ENCODE peak calls at places on chromosomes 7 and 10, in eight cellular contexts. One of them, this sample, is unnamed.

GRCh38 chr10:31031205-31031665 is 430 bp downstream of the ZNF438 start:
- DNase-seq in A549: no peak
- DNase-seq in HCT116: no peak
- DNase-seq in stomach: peak; percentile 87
- DNase-seq in tibial nerve: no peak
- DNase-seq in IMR-90: no peak
- DNase-seq in right lobe of liver: no peak
- DNase-seq in uterus: no peak
- DNase-seq in this sample: no peak

GRCh38 chr7:8378349-8379019 is 54.9 kb upstream of the NXPH1 start:
- DNase-seq in A549: no peak
- DNase-seq in uterus: no peak
- DNase-seq in HCT116: no peak
- DNase-seq in stomach: no peak
- DNase-seq in right lobe of liver: no peak
- DNase-seq in tibial nerve: no peak
- DNase-seq in IMR-90: no peak
- DNase-seq in this sample: no peak

GRCh38 chr7:69903410-69903809 is 305.1 kb downstream of the AUTS2 start:
- DNase-seq in uterus: no peak
- DNase-seq in right lobe of liver: no peak
- DNase-seq in tibial nerve: no peak
- DNase-seq in IMR-90: no peak
- DNase-seq in stomach: no peak
- DNase-seq in HCT116: no peak
- DNase-seq in A549: no peak
- DNase-seq in this sample: no peak

GRCh38 chr10:74925716-74926115 is 99.3 kb downstream of the KAT6B start:
- DNase-seq in right lobe of liver: no peak
- DNase-seq in A549: no peak
- DNase-seq in IMR-90: no peak
- DNase-seq in stomach: no peak
- DNase-seq in HCT116: no peak
- DNase-seq in uterus: no peak
- DNase-seq in tibial nerve: no peak
- DNase-seq in this sample: no peak

GRCh38 chr10:19756919-19757318 is 59.3 kb upstream of the PLXDC2 start:
- DNase-seq in stomach: no peak
- DNase-seq in right lobe of liver: no peak
- DNase-seq in HCT116: no peak
- DNase-seq in tibial nerve: no peak
- DNase-seq in A549: no peak
- DNase-seq in IMR-90: no peak
- DNase-seq in uterus: no peak
- DNase-seq in this sample: no peak

GRCh38 chr10:6918305-6918704 is 338.2 kb upstream of the PRKCQ start:
- DNase-seq in HCT116: no peak
- DNase-seq in A549: peak; percentile 30
- DNase-seq in uterus: peak; percentile 25
- DNase-seq in right lobe of liver: no peak
- DNase-seq in stomach: peak; percentile 52
- DNase-seq in IMR-90: no peak
- DNase-seq in tibial nerve: no peak
- DNase-seq in this sample: no peak

GRCh38 chr7:105387621-105388372 is 924 bp downstream of the SRPK2 start:
- DNase-seq in stomach: peak; percentile 63
- DNase-seq in tibial nerve: peak; percentile 19
- DNase-seq in IMR-90: peak; percentile 28
- DNase-seq in A549: peak; percentile 55
- DNase-seq in right lobe of liver: peak; percentile 66
- DNase-seq in HCT116: no peak
- DNase-seq in uterus: peak; percentile 53
- DNase-seq in this sample: no peak

GRCh38 chr10:107081644-107082043 is 82.9 kb downstream of the SORCS1 start:
- DNase-seq in IMR-90: no peak
- DNase-seq in uterus: no peak
- DNase-seq in stomach: no peak
- DNase-seq in A549: no peak
- DNase-seq in tibial nerve: no peak
- DNase-seq in right lobe of liver: no peak
- DNase-seq in HCT116: no peak
- DNase-seq in this sample: no peak

GRCh38 chr7:20218261-20218660 is 1.1 kb upstream of the MACC1 start:
- DNase-seq in A549: no peak
- DNase-seq in stomach: no peak
- DNase-seq in uterus: no peak
- DNase-seq in IMR-90: no peak
- DNase-seq in HCT116: no peak
- DNase-seq in right lobe of liver: no peak
- DNase-seq in tibial nerve: no peak
- DNase-seq in this sample: no peak

GRCh38 chr10:91162050-91162494 is 58.4 kb upstream of the PCGF5 start:
- DNase-seq in stomach: no peak
- DNase-seq in A549: peak; percentile 28
- DNase-seq in tibial nerve: no peak
- DNase-seq in right lobe of liver: no peak
- DNase-seq in IMR-90: peak; percentile 46
- DNase-seq in uterus: no peak
- DNase-seq in HCT116: no peak
- DNase-seq in this sample: no peak

GRCh38 chr7:99460651-99461050 is 5.3 kb downstream of the ATP5MF start:
- DNase-seq in HCT116: no peak
- DNase-seq in IMR-90: no peak
- DNase-seq in uterus: no peak
- DNase-seq in right lobe of liver: no peak
- DNase-seq in stomach: no peak
- DNase-seq in A549: no peak
- DNase-seq in tibial nerve: no peak
- DNase-seq in this sample: no peak
- TF ChIP-seq POLR2A in HCT116: no peak
- TF ChIP-seq POLR2A in IMR-90: no peak
- TF ChIP-seq POLR2A in uterus: no peak
- TF ChIP-seq POLR2A in right lobe of liver: no peak
- TF ChIP-seq POLR2A in stomach: no peak
- TF ChIP-seq POLR2A in A549: no peak
- TF ChIP-seq POLR2A in tibial nerve: no peak
- TF ChIP-seq POLR2A in this sample: no peak

DNA sequence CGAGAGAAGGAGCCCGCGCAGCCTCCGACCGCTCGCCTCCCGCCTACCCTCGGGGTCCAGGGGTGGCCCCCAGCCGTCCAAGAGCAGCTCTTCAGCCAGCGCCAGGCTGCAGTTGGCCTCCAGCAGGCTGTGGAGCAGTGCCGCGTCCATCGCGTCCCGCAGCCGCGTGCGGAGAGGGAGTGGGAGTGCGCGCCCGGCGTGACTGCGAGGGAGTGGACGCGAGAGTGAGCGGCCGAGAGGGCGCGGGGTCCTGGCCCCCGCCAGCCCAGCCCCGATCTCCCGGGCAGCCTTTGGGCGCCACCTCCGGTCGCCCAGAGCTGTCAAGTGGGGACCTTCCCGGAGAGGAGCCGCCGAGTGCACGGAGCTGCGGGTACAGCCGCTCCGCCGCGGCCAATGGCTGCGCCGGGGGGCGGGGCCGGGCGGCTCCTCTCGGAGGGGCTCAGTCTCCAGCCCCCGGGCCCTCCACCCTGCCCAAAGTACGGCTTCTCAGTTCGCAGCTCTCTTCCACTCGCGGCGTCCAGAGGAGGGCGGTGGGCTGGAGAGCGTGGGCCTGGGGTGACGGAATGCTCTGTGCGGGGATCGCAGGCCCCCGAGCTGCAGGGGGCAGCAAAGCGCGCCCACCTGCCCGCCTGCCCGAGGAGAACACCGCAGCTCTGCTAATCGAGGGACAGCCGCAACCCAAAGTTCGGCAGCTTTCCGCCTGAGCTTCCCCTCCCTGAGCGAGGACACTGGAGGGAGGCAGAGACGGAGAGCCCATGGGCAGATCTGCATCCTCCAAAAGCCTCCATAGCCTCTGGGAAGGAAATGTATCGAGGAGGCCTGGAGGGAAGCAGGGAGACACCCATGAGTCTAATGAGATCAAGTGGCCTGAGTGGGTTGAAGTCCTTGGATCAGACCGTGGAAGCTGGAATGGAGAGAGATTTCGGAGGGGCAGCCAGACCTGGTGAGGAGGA is at the start of gene CRHR2:
- DNase-seq in HCT116: no peak
- DNase-seq in stomach: no peak
- DNase-seq in tibial nerve: no peak
- DNase-seq in A549: no peak
- DNase-seq in right lobe of liver: no peak
- DNase-seq in IMR-90: no peak
- DNase-seq in uterus: no peak
- DNase-seq in this sample: no peak
- H3K4me3 ChIP-seq in HCT116: no peak within 1 kb of the TSS
- H3K4me3 ChIP-seq in stomach: peak within 1 kb of the TSS; percentile 47
- H3K4me3 ChIP-seq in tibial nerve: peak within 1 kb of the TSS; percentile 46
- H3K4me3 ChIP-seq in A549: peak within 1 kb of the TSS; percentile 55
- H3K4me3 ChIP-seq in right lobe of liver: peak within 1 kb of the TSS; percentile 8
- H3K4me3 ChIP-seq in IMR-90: no peak within 1 kb of the TSS
- H3K4me3 ChIP-seq in uterus: peak within 1 kb of the TSS; percentile 19
- H3K4me3 ChIP-seq in this sample: peak within 1 kb of the TSS; percentile 39

GRCh38 chr7:130273863-130274262 is 7.2 kb downstream of the CPA2 start:
- DNase-seq in IMR-90: peak; percentile 68
- DNase-seq in uterus: peak; percentile 39
- DNase-seq in right lobe of liver: no peak
- DNase-seq in stomach: no peak
- DNase-seq in tibial nerve: no peak
- DNase-seq in HCT116: no peak
- DNase-seq in A549: no peak
- DNase-seq in this sample: peak; percentile 75

GRCh38 chr7:130274983-130275649 is 8.5 kb downstream of the CPA2 start:
- DNase-seq in IMR-90: no peak
- DNase-seq in HCT116: no peak
- DNase-seq in uterus: no peak
- DNase-seq in tibial nerve: no peak
- DNase-seq in right lobe of liver: no peak
- DNase-seq in A549: no peak
- DNase-seq in stomach: no peak
- DNase-seq in this sample: no peak

GRCh38 chr7:130272456-130273080 is 5.9 kb downstream of the CPA2 start:
- DNase-seq in A549: no peak
- DNase-seq in tibial nerve: no peak
- DNase-seq in IMR-90: no peak
- DNase-seq in stomach: no peak
- DNase-seq in right lobe of liver: no peak
- DNase-seq in uterus: no peak
- DNase-seq in HCT116: no peak
- DNase-seq in this sample: peak; percentile 74

GRCh38 chr7:130270947-130271790 is 4.5 kb downstream of the CPA2 start:
- DNase-seq in right lobe of liver: no peak
- DNase-seq in stomach: no peak
- DNase-seq in A549: no peak
- DNase-seq in IMR-90: no peak
- DNase-seq in uterus: no peak
- DNase-seq in tibial nerve: no peak
- DNase-seq in HCT116: no peak
- DNase-seq in this sample: peak; percentile 65

DNA sequence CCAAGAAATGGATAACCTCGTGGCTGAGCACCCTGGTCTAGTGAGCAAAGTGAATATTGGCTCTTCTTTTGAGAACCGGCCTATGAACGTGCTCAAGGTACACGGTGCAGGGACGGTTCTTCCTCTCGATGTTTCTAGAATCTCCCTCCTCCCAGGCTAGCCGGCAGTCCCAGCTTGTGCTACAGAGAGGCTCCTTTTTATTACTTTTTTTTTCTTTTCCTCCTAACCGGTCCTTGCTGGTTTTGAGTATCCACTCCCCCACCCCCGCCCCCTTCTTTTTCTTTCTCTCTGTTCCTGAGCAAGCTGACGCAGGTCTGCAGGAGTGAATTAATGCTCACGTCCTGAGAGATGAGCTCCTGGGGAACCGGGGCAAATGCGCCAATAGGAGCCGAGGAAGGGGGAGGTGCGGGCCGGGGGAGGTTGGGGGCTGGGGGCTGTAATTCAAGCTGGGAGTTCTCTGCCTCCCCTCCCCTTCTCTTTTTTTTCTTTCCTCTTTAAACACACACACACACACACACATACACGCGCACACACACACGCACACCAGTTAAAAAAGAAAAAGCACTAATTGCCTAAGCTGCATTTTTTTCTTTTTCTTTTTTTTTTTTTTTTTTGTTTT is 6.5 kb downstream of the CPA2 start:
- DNase-seq in right lobe of liver: no peak
- DNase-seq in HCT116: no peak
- DNase-seq in A549: no peak
- DNase-seq in IMR-90: peak; percentile 48
- DNase-seq in tibial nerve: no peak
- DNase-seq in uterus: peak; percentile 33
- DNase-seq in stomach: no peak
- DNase-seq in this sample: no peak
- H3K4me1 ChIP-seq in right lobe of liver: no peaks in the 10 kb centered on the region
- H3K4me1 ChIP-seq in HCT116: no peaks in the 10 kb centered on the region
- H3K4me1 ChIP-seq in A549: no peaks in the 10 kb centered on the region
- H3K4me1 ChIP-seq in IMR-90: peaks cover 13% of the 10 kb centered on the region
- H3K4me1 ChIP-seq in tibial nerve: peaks cover 43% of the 10 kb centered on the region
- H3K4me1 ChIP-seq in uterus: no peaks in the 10 kb centered on the region
- H3K4me1 ChIP-seq in stomach: peaks cover 7% of the 10 kb centered on the region
- H3K4me1 ChIP-seq in this sample: peaks cover 20% of the 10 kb centered on the region

DNA sequence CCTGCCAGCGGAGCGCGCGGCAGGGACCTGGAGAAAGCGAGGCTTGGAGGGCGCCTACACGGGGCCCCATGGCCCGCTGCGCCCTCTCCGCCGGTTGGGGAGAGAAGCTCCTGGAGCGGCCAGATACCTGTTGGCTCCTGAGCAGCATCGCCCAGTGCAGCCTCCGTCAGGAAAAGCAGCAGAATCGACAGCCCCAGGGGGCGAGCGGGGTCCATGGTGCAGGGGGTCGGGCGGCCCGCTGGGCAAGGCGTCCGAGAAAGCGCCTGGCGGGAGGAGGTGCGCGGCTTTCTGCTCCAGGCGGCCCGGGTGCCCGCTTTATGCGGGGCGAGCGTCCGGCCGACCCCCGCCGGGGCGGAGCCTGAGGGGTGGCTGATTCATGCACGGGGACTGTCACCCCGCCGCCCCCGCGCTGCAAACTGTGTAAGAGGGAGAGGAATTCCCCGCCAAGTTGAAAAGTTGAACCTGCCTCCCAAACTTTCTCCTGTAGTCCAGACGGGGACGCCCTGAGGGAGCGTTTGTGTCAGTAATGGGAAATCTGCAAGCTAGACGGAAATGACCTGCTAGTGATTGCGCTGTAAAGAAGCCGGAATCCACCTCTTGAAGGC is at the start of gene TFPI2:
- DNase-seq in HCT116: no peak
- DNase-seq in uterus: peak; percentile 64
- DNase-seq in right lobe of liver: peak; percentile 60
- DNase-seq in IMR-90: peak; percentile 83
- DNase-seq in A549: peak; percentile 94
- DNase-seq in tibial nerve: no peak
- DNase-seq in stomach: no peak
- DNase-seq in this sample: no peak
- TF ChIP-seq POLR2A in HCT116: no peak
- TF ChIP-seq POLR2A in uterus: peak; percentile 33
- TF ChIP-seq POLR2A in right lobe of liver: no peak
- TF ChIP-seq POLR2A in IMR-90: peak; percentile 92
- TF ChIP-seq POLR2A in A549: peak; percentile 92
- TF ChIP-seq POLR2A in tibial nerve: no peak
- TF ChIP-seq POLR2A in stomach: no peak
- TF ChIP-seq POLR2A in this sample: no peak

This sample was measured in vagina.